ENCODE peak calls at places on chromosomes 13 and 19, in ten cellular contexts. B is stomach, H is ovary, V is esophagus squamous epithelium, Z is uterus, F is IMR-90, C is heart left ventricle, R is NB4, W is upper lobe of left lung, L is tibial nerve. T is an unnamed sample.

GRCh38 chr19:35038623-35039512 is 2.7 kb upstream of the HPN start:
- DNase-seq in R (peak; percentile 43), Z (no peak), W (no peak), B (no peak), C (no peak), F (no peak), H (no peak), V (no peak), L (no peak), T (no peak)

GRCh38 chr13:55298201-55298600 is 1842.5 kb upstream of the PRR20A start:
- DNase-seq in Z (no peak), V (no peak), W (no peak), R (no peak), C (no peak), H (no peak), L (no peak), F (no peak), B (no peak), T (no peak)

GRCh38 chr19:18419699-18420460 is 682 bp downstream of the SSBP4 start:
- DNase-seq in Z (peak; percentile 59), F (no peak), H (peak; percentile 63), B (no peak), L (no peak), R (peak; percentile 55), C (peak; percentile 41), V (no peak), W (peak; percentile 88), T (no peak)

GRCh38 chr19:34408421-34408820 is 4.2 kb downstream of the PDCD2L start:
- DNase-seq in R (no peak), C (no peak), H (no peak), Z (no peak), V (no peak), B (no peak), W (no peak), F (no peak), L (no peak), T (no peak)

GRCh38 chr19:11100064-11100463 is 10.8 kb downstream of the LDLR start:
- DNase-seq in R (no peak), L (no peak), V (no peak), F (no peak), Z (no peak), B (no peak), W (no peak), C (no peak), H (no peak), T (no peak)

GRCh38 chr19:40467007-40467565 is 285 bp downstream of the SPTBN4 start:
- DNase-seq in V (no peak), L (no peak), W (peak; percentile 91), Z (peak; percentile 26), R (no peak), C (no peak), F (no peak), B (no peak), H (peak; percentile 32), T (no peak)

GRCh38 chr13:33352520-33352919 is 67.0 kb upstream of the STARD13 start:
- DNase-seq in W (peak; percentile 23), R (no peak), B (no peak), Z (no peak), L (no peak), F (no peak), C (no peak), H (no peak), V (no peak), T (no peak)

GRCh38 chr13:29439601-29440381 is 155.7 kb downstream of the SLC7A1 start:
- DNase-seq in W (no peak), F (no peak), B (no peak), R (no peak), V (no peak), Z (no peak), L (no peak), C (no peak), H (no peak), T (no peak)

GRCh38 chr19:2302319-2303208 is 5.4 kb downstream of the LINGO3 start:
- DNase-seq in Z (no peak), R (no peak), V (no peak), W (peak; percentile 87), B (peak; percentile 47), L (no peak), F (peak; percentile 65), H (no peak), C (peak; percentile 63), T (no peak)

GRCh38 chr19:54523403-54523802 is 20.8 kb downstream of the LAIR2 start:
- DNase-seq in C (no peak), B (no peak), F (peak; percentile 39), L (no peak), H (no peak), Z (peak; percentile 31), R (peak; percentile 62), W (no peak), V (no peak), T (no peak)

GRCh38 chr19:39097721-39098120 is 13.6 kb downstream of the ACP7 start:
- DNase-seq in F (no peak), B (no peak), Z (no peak), C (no peak), W (no peak), R (no peak), H (no peak), L (no peak), V (no peak), T (no peak)
- TF ChIP-seq CTCF in F (no peak), B (no peak), Z (no peak), C (no peak), W (no peak), R (no peak), H (no peak), L (no peak), V (no peak), T (no peak)

GRCh38 chr19:37905936-37906867 is at the start of gene WDR87:
- DNase-seq in V (no peak), B (peak; percentile 48), H (peak; percentile 18), W (peak; percentile 89), C (peak; percentile 31), L (no peak), F (no peak), R (peak; percentile 75), Z (peak; percentile 17), T (peak; percentile 86)

GRCh38 chr19:37914908-37915307 is 7.9 kb downstream of the SIPA1L3 start:
- DNase-seq in R (peak; percentile 54), Z (no peak), H (no peak), W (no peak), C (no peak), V (no peak), F (no peak), L (no peak), B (no peak), T (no peak)

GRCh38 chr19:37907735-37908066 is 693 bp downstream of the SIPA1L3 start:
- DNase-seq in W (no peak), C (no peak), R (no peak), B (no peak), V (no peak), F (no peak), Z (no peak), H (no peak), L (no peak), T (no peak)

GRCh38 chr19:37906868-37907734 is at the start of gene SIPA1L3:
- DNase-seq in L (peak; percentile 84), R (peak; percentile 95), F (peak; percentile 94), W (peak; percentile 97), V (peak; percentile 85), C (peak; percentile 95), H (peak; percentile 89), B (peak; percentile 97), Z (peak; percentile 90), T (peak; percentile 93)

GRCh38 chr19:37909661-37910199 is 2.7 kb downstream of the SIPA1L3 start:
- DNase-seq in W (no peak), H (no peak), B (no peak), L (no peak), R (no peak), F (no peak), V (no peak), C (no peak), Z (no peak), T (no peak)
- H3K4me3 ChIP-seq in W (no peak overlapping the region), H (no peak overlapping the region), B (no peak overlapping the region), L (no peak overlapping the region), R (no peak overlapping the region), F (no peak overlapping the region), V (no peak overlapping the region), C (no peak overlapping the region), Z (no peak overlapping the region), T (no peak overlapping the region)

GRCh38 chr19:4396949-4397783 is 3.2 kb downstream of the SH3GL1 start:
- DNase-seq in W (no peak), F (no peak), R (no peak), Z (no peak), B (no peak), H (no peak), V (no peak), C (no peak), L (no peak), T (no peak)

GRCh38 chr19:4403005-4403761 is 743 bp downstream of the CHAF1A start:
- DNase-seq in F (no peak), L (no peak), V (no peak), B (no peak), C (no peak), H (no peak), R (peak; percentile 28), Z (no peak), W (no peak), T (peak; percentile 24)

GRCh38 chr19:4401482-4402170 is 814 bp upstream of the CHAF1A start:
- DNase-seq in R (no peak), H (no peak), Z (no peak), V (no peak), L (no peak), W (no peak), F (no peak), B (no peak), C (no peak), T (no peak)

GRCh38 chr19:4402171-4403004 is at the start of gene CHAF1A:
- DNase-seq in H (peak; percentile 100), Z (peak; percentile 100), B (peak; percentile 99), V (peak; percentile 97), F (peak; percentile 100), C (peak; percentile 100), R (peak; percentile 98), W (peak; percentile 99), L (peak; percentile 98), T (peak; percentile 100)

GRCh38 chr19:4399871-4400768 is at the start of gene SH3GL1:
- DNase-seq in C (peak; percentile 91), R (peak; percentile 88), W (peak; percentile 99), Z (peak; percentile 95), V (peak; percentile 73), F (peak; percentile 88), L (peak; percentile 84), H (peak; percentile 96), B (peak; percentile 96), T (peak; percentile 99)
- TF ChIP-seq POLR2A in C (peak; percentile 42), R (peak; percentile 46), W (peak; percentile 68), Z (peak; percentile 84), V (no peak), F (peak; percentile 79), L (peak; percentile 65), H (peak; percentile 69), B (no peak), T (no peak)

GRCh38 chr13:78802912-78803311 is 144.0 kb upstream of the OBI1 start:
- DNase-seq in C (no peak), Z (no peak), L (no peak), W (no peak), R (no peak), F (no peak), H (no peak), B (no peak), V (no peak), T (no peak)

DNA sequence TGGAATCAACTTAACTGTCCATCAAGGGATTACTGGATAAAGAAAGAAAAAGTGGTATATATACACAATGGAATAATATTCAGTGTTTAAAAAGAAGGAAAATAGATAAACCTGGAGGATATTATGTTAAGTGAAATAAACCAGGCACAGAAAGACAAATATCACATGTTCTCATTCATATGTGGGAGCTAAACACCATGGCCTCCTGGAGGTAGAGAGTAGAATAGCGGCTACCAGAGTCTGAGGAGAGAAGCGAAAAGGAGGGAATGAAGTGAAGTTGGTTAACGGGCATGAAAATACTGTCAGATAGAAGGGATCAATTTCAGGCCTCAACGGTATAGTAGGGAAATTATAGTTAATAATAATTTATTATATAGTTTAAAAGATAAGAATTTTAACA is 147.5 kb upstream of the OBI1 start:
- DNase-seq in V (no peak), C (no peak), Z (no peak), B (no peak), F (no peak), R (peak; percentile 23), H (no peak), W (no peak), L (no peak), T (no peak)
- TF ChIP-seq CTCF in V (no peak), C (peak; percentile 16), Z (no peak), B (no peak), F (peak; percentile 18), R (peak; percentile 50), H (no peak), W (peak; percentile 17), L (no peak), T (no peak)